ENCODE peak calls at places on chromosomes 2 and 18, in six cellular contexts. P, Q, Z, U, G and I are unnamed samples.

GRCh38 chr18:46562674-46563192 is 94.3 kb downstream of the LOXHD1 start:
- DNase-seq in Z (no peak), P (no peak), G (no peak), Q (no peak), U (no peak), I (no peak)

GRCh38 chr2:55097462-55098410 is 47.5 kb upstream of the RTN4 start:
- DNase-seq in P (peak; percentile 64), Q (no peak), Z (no peak), U (no peak), G (no peak), I (no peak)

GRCh38 chr2:41500895-41501294 is 546.9 kb upstream of the PKDCC start:
- DNase-seq in G (no peak), P (no peak), Z (no peak), U (no peak), Q (no peak), I (no peak)

GRCh38 chr2:74440378-74441110 is 1.2 kb downstream of the RTKN start:
- DNase-seq in G (peak; percentile 81), U (peak; percentile 91), Z (no peak), P (peak; percentile 67), Q (peak; percentile 96), I (peak; percentile 95)

GRCh38 chr2:206217743-206218520 is 56.5 kb upstream of the ZDBF2 start:
- DNase-seq in U (no peak), Q (no peak), Z (no peak), P (peak; percentile 17), G (no peak), I (no peak)

GRCh38 chr2:62597323-62597722 is 91.3 kb upstream of the TMEM17 start:
- DNase-seq in G (no peak), P (no peak), U (no peak), Q (peak; percentile 59), Z (peak; percentile 84), I (no peak)

GRCh38 chr2:234095301-234095700 is 44.8 kb downstream of the SPP2 start:
- DNase-seq in U (no peak), Z (no peak), G (no peak), Q (no peak), P (no peak), I (no peak)

GRCh38 chr2:238847841-238848565 is at the start of gene TWIST2:
- DNase-seq in U (peak; percentile 80), G (no peak), Z (peak; percentile 85), P (peak; percentile 40), Q (peak; percentile 98), I (no peak)

GRCh38 chr2:235501663-235502009 is 7.8 kb downstream of the AGAP1 start:
- DNase-seq in G (no peak), U (no peak), P (no peak), Q (no peak), Z (no peak), I (no peak)

GRCh38 chr2:80242355-80242910 is 62.1 kb downstream of the LRRTM1 start:
- DNase-seq in Q (no peak), G (no peak), Z (no peak), P (no peak), U (peak; percentile 43), I (no peak)

GRCh38 chr2:28488858-28489575 is 6.8 kb upstream of the PLB1 start:
- DNase-seq in G (no peak), P (no peak), Z (no peak), U (no peak), Q (no peak), I (no peak)

GRCh38 chr18:36153771-36154170 is 24.1 kb downstream of the ELP2 start:
- DNase-seq in P (no peak), G (no peak), Q (no peak), U (no peak), Z (no peak), I (no peak)

GRCh38 chr2:214593723-214594122 is 182.9 kb downstream of the VWC2L start:
- DNase-seq in Z (peak; percentile 67), P (no peak), U (no peak), G (no peak), Q (peak; percentile 72), I (no peak)

GRCh38 chr2:202624133-202624532 is 10.6 kb upstream of the FAM117B start:
- DNase-seq in Q (no peak), U (no peak), Z (no peak), G (no peak), P (no peak), I (no peak)

GRCh38 chr2:136319227-136319626 is 201.3 kb upstream of the CXCR4 start:
- DNase-seq in Q (no peak), Z (no peak), P (no peak), G (no peak), U (no peak), I (no peak)

GRCh38 chr2:28129955-28130695 is 239.6 kb downstream of the BABAM2 start:
- DNase-seq in Q (peak; percentile 69), Z (no peak), P (no peak), U (no peak), G (no peak), I (no peak)

GRCh38 chr2:136034629-136035028 is 49.2 kb upstream of the DARS1 start:
- DNase-seq in Z (no peak), Q (no peak), G (no peak), U (no peak), P (no peak), I (no peak)

GRCh38 chr2:239208470-239209180 is 192.2 kb downstream of the HDAC4 start:
- DNase-seq in Q (no peak), Z (no peak), P (no peak), G (no peak), U (no peak), I (no peak)